ENCODE peak calls at places on chromosomes 2 and 18, in four cellular contexts. One of them, this sample, is unnamed.
A peak's percentile ranks its signal among the peaks of the same experiment; 100 is the strongest.

GRCh38 chr2:85844486-85844885 is 44.3 kb downstream of the ST3GAL5 start:
- DNase-seq in fibroblast of gingiva: no peak
- DNase-seq in aorta: no peak
- DNase-seq in skeletal muscle cell: peak; percentile 36
- DNase-seq in this sample: no peak

GRCh38 chr2:1884933-1885580 is 140.7 kb upstream of the PXDN start:
- DNase-seq in skeletal muscle cell: peak; percentile 67
- DNase-seq in aorta: no peak
- DNase-seq in fibroblast of gingiva: no peak
- DNase-seq in this sample: no peak

GRCh38 chr2:2663401-2664036 is 332.4 kb upstream of the MYT1L start:
- DNase-seq in skeletal muscle cell: no peak
- DNase-seq in fibroblast of gingiva: no peak
- DNase-seq in aorta: no peak
- DNase-seq in this sample: no peak

GRCh38 chr18:30094556-30094955 is 948.0 kb downstream of the DSC3 start:
- DNase-seq in skeletal muscle cell: peak; percentile 20
- DNase-seq in aorta: no peak
- DNase-seq in fibroblast of gingiva: peak; percentile 2
- DNase-seq in this sample: no peak

GRCh38 chr2:228657807-228658402 is 476.4 kb upstream of the SPHKAP start:
- DNase-seq in aorta: no peak
- DNase-seq in fibroblast of gingiva: peak; percentile 34
- DNase-seq in skeletal muscle cell: no peak
- DNase-seq in this sample: peak; percentile 29

GRCh38 chr2:79178073-79178720 is 18.6 kb upstream of the REG3A start:
- DNase-seq in skeletal muscle cell: no peak
- DNase-seq in aorta: no peak
- DNase-seq in fibroblast of gingiva: no peak
- DNase-seq in this sample: no peak

GRCh38 chr2:76464310-76464709 is 753.6 kb upstream of the GCFC2 start:
- DNase-seq in aorta: no peak
- DNase-seq in skeletal muscle cell: no peak
- DNase-seq in fibroblast of gingiva: no peak
- DNase-seq in this sample: no peak

GRCh38 chr2:62724886-62725711 is 19.6 kb downstream of the EHBP1 start:
- DNase-seq in skeletal muscle cell: no peak
- DNase-seq in aorta: peak; percentile 71
- DNase-seq in fibroblast of gingiva: no peak
- DNase-seq in this sample: peak; percentile 78

GRCh38 chr2:71658771-71659170 is 205.4 kb downstream of the DYSF start:
- DNase-seq in aorta: no peak
- DNase-seq in fibroblast of gingiva: no peak
- DNase-seq in skeletal muscle cell: no peak
- DNase-seq in this sample: no peak

GRCh38 chr2:157444643-157445040 is 753 bp upstream of the CYTIP start:
- DNase-seq in fibroblast of gingiva: no peak
- DNase-seq in skeletal muscle cell: no peak
- DNase-seq in aorta: no peak
- DNase-seq in this sample: no peak

GRCh38 chr2:112579280-112579679 is 5.1 kb upstream of the CHCHD5 start:
- DNase-seq in fibroblast of gingiva: peak; percentile 88
- DNase-seq in aorta: no peak
- DNase-seq in skeletal muscle cell: peak; percentile 76
- DNase-seq in this sample: no peak

GRCh38 chr18:36441426-36441870 is 143.9 kb downstream of the FHOD3 start:
- DNase-seq in fibroblast of gingiva: peak; percentile 6
- DNase-seq in skeletal muscle cell: no peak
- DNase-seq in aorta: no peak
- DNase-seq in this sample: no peak

GRCh38 chr18:79484661-79485621 is 89.2 kb downstream of the NFATC1 start:
- DNase-seq in skeletal muscle cell: peak; percentile 95
- DNase-seq in aorta: peak; percentile 85
- DNase-seq in fibroblast of gingiva: peak; percentile 89
- DNase-seq in this sample: no peak

GRCh38 chr18:50038448-50038847 is 156.5 kb downstream of the MYO5B start:
- DNase-seq in aorta: no peak
- DNase-seq in fibroblast of gingiva: no peak
- DNase-seq in skeletal muscle cell: no peak
- DNase-seq in this sample: no peak

GRCh38 chr18:61992285-61992684 is 99.5 kb upstream of the RNF152 start:
- DNase-seq in skeletal muscle cell: peak; percentile 64
- DNase-seq in fibroblast of gingiva: peak; percentile 73
- DNase-seq in aorta: no peak
- DNase-seq in this sample: peak; percentile 6

This sample was measured in Calu3.